ENCODE peak calls at places on chromosomes 1 and 21, in five cellular contexts. H is GM12878, Y is upper lobe of left lung, G is K562, R is HepG2. Z is an unnamed sample.

GRCh38 chr1:94825936-94826335 is 5.8 kb downstream of the SLC44A3 start:
- ATAC-seq in H (no peak), Y (no peak), G (no peak), R (no peak), Z (no peak)

GRCh38 chr1:32933742-32934322 is 30.8 kb downstream of the RNF19B start:
- ATAC-seq in H (peak; percentile 46), Y (no peak), G (peak; percentile 25), R (peak; percentile 87), Z (peak; percentile 63)

GRCh38 chr1:167360120-167360519 is 139.4 kb downstream of the POU2F1 start:
- ATAC-seq in H (no peak), Y (no peak), G (no peak), R (no peak), Z (no peak)

GRCh38 chr1:245682638-245683376 is 528.0 kb downstream of the KIF26B start:
- ATAC-seq in H (no peak), Y (no peak), G (no peak), R (no peak), Z (no peak)

GRCh38 chr1:77866296-77866695 is 22.1 kb upstream of the NEXN start:
- ATAC-seq in H (no peak), Y (no peak), G (no peak), R (no peak), Z (no peak)

GRCh38 chr1:73980324-73981040 is 217.5 kb downstream of the LRRIQ3 start:
- ATAC-seq in H (peak; percentile 53), Y (no peak), G (no peak), R (no peak), Z (no peak)

GRCh38 chr1:236284291-236284711 is 2.5 kb upstream of the ERO1B start:
- ATAC-seq in H (peak; percentile 61), Y (no peak), G (no peak), R (no peak), Z (no peak)

GRCh38 chr1:1216770-1217620 is 3.0 kb upstream of the TNFRSF4 start:
- ATAC-seq in H (no peak), Y (no peak), G (no peak), R (no peak), Z (no peak)

GRCh38 chr1:221887091-221887746 is 145.3 kb upstream of the DUSP10 start:
- ATAC-seq in H (no peak), Y (peak; percentile 88), G (peak; percentile 81), R (peak; percentile 97), Z (peak; percentile 88)

GRCh38 chr1:211928222-211928856 is 97.8 kb upstream of the LPGAT1 start:
- ATAC-seq in H (no peak), Y (peak; percentile 84), G (peak; percentile 71), R (peak; percentile 18), Z (no peak)

GRCh38 chr1:207823880-207824566 is 72.2 kb downstream of the CD46 start:
- ATAC-seq in H (peak; percentile 39), Y (peak; percentile 88), G (no peak), R (peak; percentile 64), Z (peak; percentile 76)

GRCh38 chr21:29053011-29053553 is 20.4 kb downstream of the CCT8 start:
- ATAC-seq in H (peak; percentile 25), Y (no peak), G (peak; percentile 6), R (peak; percentile 19), Z (no peak)

GRCh38 chr1:108079550-108079949 is 114.6 kb upstream of the VAV3 start:
- ATAC-seq in H (peak; percentile 31), Y (no peak), G (peak; percentile 98), R (no peak), Z (no peak)

GRCh38 chr1:3871451-3871805 is 14.2 kb downstream of the DFFB start:
- ATAC-seq in H (no peak), Y (no peak), G (no peak), R (no peak), Z (no peak)

GRCh38 chr1:111802110-111802509 is 46.4 kb downstream of the DDX20 start:
- ATAC-seq in H (no peak), Y (no peak), G (no peak), R (no peak), Z (no peak)

GRCh38 chr1:54583307-54583686 is 35.3 kb downstream of the ACOT11 start:
- ATAC-seq in H (no peak), Y (no peak), G (no peak), R (no peak), Z (no peak)

GRCh38 chr1:107897428-107898339 is 67.3 kb downstream of the VAV3 start:
- ATAC-seq in H (peak; percentile 76), Y (no peak), G (no peak), R (no peak), Z (no peak)

GRCh38 chr1:51729824-51730284 is 113.0 kb downstream of the OSBPL9 start:
- ATAC-seq in H (peak; percentile 25), Y (peak; percentile 69), G (peak; percentile 59), R (no peak), Z (no peak)

GRCh38 chr1:27520651-27521050 is 30.7 kb upstream of the WASF2 start:
- ATAC-seq in H (no peak), Y (no peak), G (no peak), R (peak; percentile 21), Z (no peak)

GRCh38 chr1:55040083-55040952 is 970 bp downstream of the PCSK9 start:
- ATAC-seq in H (no peak), Y (peak; percentile 19), G (peak; percentile 49), R (peak; percentile 13), Z (no peak)

GRCh38 chr1:204266504-204267034 is 52.8 kb upstream of the GOLT1A start:
- ATAC-seq in H (no peak), Y (no peak), G (no peak), R (peak; percentile 99), Z (peak; percentile 37)

GRCh38 chr1:229062135-229062534 is 208.8 kb upstream of the RAB4A start:
- ATAC-seq in H (no peak), Y (no peak), G (no peak), R (no peak), Z (no peak)

GRCh38 chr1:65330021-65330420 is 20.7 kb downstream of the DNAJC6 start:
- ATAC-seq in H (no peak), Y (no peak), G (no peak), R (no peak), Z (no peak)

GRCh38 chr1:111513410-111514020 is 10.1 kb upstream of the ADORA3 start:
- ATAC-seq in H (no peak), Y (no peak), G (no peak), R (no peak), Z (peak; percentile 40)

GRCh38 chr1:7705048-7705907 is 65.8 kb upstream of the VAMP3 start:
- ATAC-seq in H (no peak), Y (no peak), G (no peak), R (no peak), Z (peak; percentile 8)

GRCh38 chr1:84247425-84248220 is 53.9 kb upstream of the SAMD13 start:
- ATAC-seq in H (peak; percentile 53), Y (no peak), G (peak; percentile 61), R (peak; percentile 58), Z (no peak)

GRCh38 chr1:170521818-170522217 is 10.1 kb upstream of the GORAB start:
- ATAC-seq in H (no peak), Y (no peak), G (no peak), R (no peak), Z (no peak)

DNA sequence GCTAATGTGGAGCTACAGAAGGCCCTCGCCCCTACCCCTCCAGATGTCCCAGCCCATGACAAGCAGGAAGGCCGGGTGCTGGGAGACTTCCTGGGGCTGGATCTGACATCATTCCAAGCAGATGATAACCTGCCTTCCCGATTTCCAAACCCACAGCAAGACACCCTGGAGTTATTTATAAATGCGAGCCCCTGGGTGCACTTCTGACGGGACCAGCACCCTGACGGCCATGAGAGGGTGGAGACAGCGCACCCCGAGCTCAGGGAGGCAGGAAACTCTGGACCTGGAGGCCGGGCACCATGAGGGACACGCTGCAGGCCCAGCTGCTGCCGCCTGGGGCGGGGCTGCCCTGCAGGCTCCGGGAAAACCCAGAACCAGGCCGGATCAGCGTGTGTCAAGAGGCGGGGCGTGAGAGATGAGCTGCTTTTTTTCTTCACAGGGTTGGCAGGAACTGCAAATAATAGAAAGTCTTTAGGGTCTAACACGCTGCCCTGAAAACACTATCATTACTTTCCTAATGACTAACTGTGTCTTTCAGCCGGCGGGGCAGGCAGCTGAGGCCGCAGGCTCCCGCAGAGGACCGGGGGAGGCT is 2.5 kb upstream of the PCBP3 start:
- ATAC-seq in H (peak; percentile 70), Y (no peak), G (no peak), R (peak; percentile 88), Z (no peak)
- TF ChIP-seq CTCF in H (peak; percentile 22), Y (no peak), G (no peak), R (no peak), Z (no peak)

GRCh38 chr21:43689556-43690337 is 29.2 kb upstream of the PDXK start:
- ATAC-seq in H (no peak), Y (no peak), G (no peak), R (no peak), Z (no peak)

GRCh38 chr21:43688906-43689305 is 29.5 kb downstream of the RRP1B start:
- ATAC-seq in H (no peak), Y (no peak), G (no peak), R (no peak), Z (no peak)

GRCh38 chr21:43687566-43688395 is 28.4 kb downstream of the RRP1B start:
- ATAC-seq in H (peak; percentile 38), Y (no peak), G (no peak), R (peak; percentile 19), Z (no peak)

GRCh38 chr21:43684424-43684823 is 25.1 kb downstream of the RRP1B start:
- ATAC-seq in H (no peak), Y (no peak), G (no peak), R (no peak), Z (peak; percentile 61)

DNA sequence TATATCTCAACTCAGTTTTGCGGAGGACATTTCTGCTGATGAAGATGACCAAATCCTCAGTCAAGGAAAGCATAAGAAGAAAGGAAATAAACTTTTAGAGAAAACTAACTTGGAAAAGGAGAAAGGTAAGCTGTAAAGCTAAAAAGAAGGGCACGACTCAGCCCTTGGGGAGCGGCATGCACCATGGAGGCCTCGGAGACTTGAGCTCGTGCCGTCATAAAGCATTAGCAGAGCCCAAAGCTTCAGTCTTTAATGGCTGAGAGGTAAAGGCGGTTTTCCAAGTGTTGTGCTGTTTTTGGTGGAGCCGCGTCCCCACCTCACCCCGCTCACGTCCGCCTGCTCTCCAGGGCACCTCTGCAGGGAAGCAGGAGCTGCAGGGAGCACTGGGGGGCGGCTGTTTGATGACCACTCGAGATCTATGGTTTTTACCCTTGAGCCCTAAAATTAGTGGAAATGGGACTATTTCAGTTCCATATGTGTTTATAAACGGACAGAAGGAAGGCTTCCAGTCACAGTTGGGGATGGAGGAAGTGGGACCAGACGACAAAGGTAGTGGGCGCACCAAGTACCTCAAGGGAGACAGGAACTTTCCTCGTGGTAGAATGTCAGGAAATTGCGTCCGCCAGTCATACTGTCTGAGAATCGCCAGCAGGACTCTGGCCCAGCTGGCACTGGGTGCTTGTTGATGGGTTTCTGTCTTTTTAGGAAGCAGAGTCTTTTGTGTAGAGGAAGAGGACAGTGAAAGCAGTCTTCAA is 27.6 kb downstream of the RRP1B start:
- ATAC-seq in H (no peak), Y (no peak), G (no peak), R (no peak), Z (no peak)
- H3K36me3 ChIP-seq in H (peaks cover 62% of the 10 kb centered on the region), Y (peaks cover 78% of the 10 kb centered on the region), G (peaks cover 96% of the 10 kb centered on the region), R (peaks cover 89% of the 10 kb centered on the region), Z (no peaks in the 10 kb centered on the region)

DNA sequence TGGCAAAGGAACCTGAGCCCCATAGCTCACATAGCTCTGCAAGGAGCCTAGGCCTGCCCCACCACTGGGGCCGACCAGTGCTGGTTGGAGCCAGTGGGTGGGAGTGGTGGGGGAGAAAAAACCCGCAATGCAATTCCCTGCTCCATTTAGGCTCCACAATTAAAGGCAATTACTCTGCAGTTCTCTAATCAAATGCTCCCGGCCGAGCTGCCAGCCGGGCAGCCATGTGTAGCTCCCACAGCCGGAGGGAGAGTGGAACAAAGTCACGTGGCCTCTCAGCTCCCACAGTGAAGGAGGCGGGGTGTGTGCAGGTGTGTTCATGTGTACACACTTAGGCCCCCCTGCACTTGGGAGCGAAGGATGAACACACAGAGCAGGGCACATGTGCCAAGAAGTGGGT is 81.6 kb downstream of the KIRREL1 start:
- ATAC-seq in H (no peak), Y (peak; percentile 4), G (no peak), R (no peak), Z (no peak)
- TF ChIP-seq EP300 in H (no peak), Y (no peak), G (no peak), R (no peak), Z (no peak)

GRCh38 chr1:115275216-115275615 is 62.8 kb downstream of the NGF start:
- ATAC-seq in H (peak; percentile 36), Y (no peak), G (peak; percentile 59), R (no peak), Z (no peak)
- TF ChIP-seq CTCF in H (peak; percentile 39), Y (peak; percentile 40), G (peak; percentile 58), R (no peak), Z (no peak)

Z was measured in gastroesophageal sphincter.